ENCODE peak calls at places on chromosomes 16 and 17, in four cellular contexts. L is MM.1S, Z is WTC11, I is A549. K is an unnamed sample.

GRCh38 chr17:2295575-2295974 is 8.0 kb downstream of the SMG6 start:
- DNase-seq in L (no peak), Z (no peak), I (no peak), K (no peak)

GRCh38 chr17:39923836-39924690 is 3.3 kb downstream of the ORMDL3 start:
- DNase-seq in Z (peak; percentile 27), I (no peak), L (no peak), K (no peak)

GRCh38 chr16:28295213-28295612 is 2.9 kb downstream of the SBK1 start:
- DNase-seq in I (no peak), Z (no peak), L (no peak), K (no peak)

GRCh38 chr17:64974750-64975317 is 55.6 kb upstream of the LRRC37A3 start:
- DNase-seq in L (no peak), Z (no peak), I (no peak), K (no peak)

GRCh38 chr17:18994626-18995025 is 9.9 kb downstream of the FAM83G start:
- DNase-seq in I (no peak), L (no peak), Z (no peak), K (no peak)

GRCh38 chr17:4896332-4897197 is 2.8 kb upstream of the C17orf107 start:
- DNase-seq in L (no peak), Z (no peak), I (no peak), K (peak; percentile 11)

GRCh38 chr16:278863-279366 is 1.5 kb upstream of the ARHGDIG start:
- DNase-seq in L (no peak), Z (no peak), I (peak; percentile 80), K (no peak)

GRCh38 chr17:18026408-18026776 is 12.6 kb downstream of the ATPAF2 start:
- DNase-seq in Z (no peak), I (no peak), L (no peak), K (no peak)

GRCh38 chr17:2694381-2695242 is 17.0 kb downstream of the CLUH start:
- DNase-seq in I (no peak), L (no peak), Z (peak; percentile 7), K (no peak)

GRCh38 chr17:63435681-63436522 is 10.2 kb downstream of the CYB561 start:
- DNase-seq in Z (peak; percentile 69), L (no peak), I (no peak), K (no peak)

GRCh38 chr17:38587956-38588771 is 17.6 kb downstream of the SRCIN1 start:
- DNase-seq in Z (no peak), I (no peak), L (no peak), K (no peak)

GRCh38 chr17:28119560-28119959 is 77.1 kb downstream of the NLK start:
- DNase-seq in I (no peak), L (no peak), Z (no peak), K (no peak)

GRCh38 chr17:3571043-3571900 is 13.7 kb upstream of the TRPV3 start:
- DNase-seq in I (no peak), L (no peak), Z (no peak), K (no peak)

GRCh38 chr16:76906552-76906951 is 284.4 kb upstream of the MON1B start:
- DNase-seq in Z (no peak), I (no peak), L (no peak), K (no peak)

GRCh38 chr17:73474370-73474988 is 162.7 kb upstream of the CDC42EP4 start:
- DNase-seq in I (peak; percentile 60), Z (no peak), L (no peak), K (no peak)

GRCh38 chr17:13931752-13932477 is 137.4 kb upstream of the COX10 start:
- DNase-seq in Z (peak; percentile 21), L (no peak), I (no peak), K (no peak)

GRCh38 chr17:19726615-19727376 is 10.4 kb upstream of the SLC47A2 start:
- DNase-seq in Z (no peak), L (no peak), I (no peak), K (no peak)

GRCh38 chr17:17021194-17021863 is 20.9 kb upstream of the MPRIP start:
- DNase-seq in I (peak; percentile 96), Z (no peak), L (no peak), K (no peak)

GRCh38 chr17:979211-979538 is 401 bp downstream of the NXN start:
- DNase-seq in I (no peak), L (no peak), Z (no peak), K (no peak)

GRCh38 chr16:66325977-66326376 is 40.5 kb upstream of the CDH5 start:
- DNase-seq in Z (no peak), I (no peak), L (no peak), K (no peak)

GRCh38 chr16:66326995-66327513 is 39.4 kb upstream of the CDH5 start:
- DNase-seq in L (no peak), I (no peak), Z (no peak), K (no peak)

GRCh38 chr16:66322174-66322573 is 44.3 kb upstream of the CDH5 start:
- DNase-seq in Z (no peak), L (no peak), I (no peak), K (no peak)

GRCh38 chr16:66328282-66328681 is 38.2 kb upstream of the CDH5 start:
- DNase-seq in L (no peak), I (no peak), Z (no peak), K (no peak)

DNA sequence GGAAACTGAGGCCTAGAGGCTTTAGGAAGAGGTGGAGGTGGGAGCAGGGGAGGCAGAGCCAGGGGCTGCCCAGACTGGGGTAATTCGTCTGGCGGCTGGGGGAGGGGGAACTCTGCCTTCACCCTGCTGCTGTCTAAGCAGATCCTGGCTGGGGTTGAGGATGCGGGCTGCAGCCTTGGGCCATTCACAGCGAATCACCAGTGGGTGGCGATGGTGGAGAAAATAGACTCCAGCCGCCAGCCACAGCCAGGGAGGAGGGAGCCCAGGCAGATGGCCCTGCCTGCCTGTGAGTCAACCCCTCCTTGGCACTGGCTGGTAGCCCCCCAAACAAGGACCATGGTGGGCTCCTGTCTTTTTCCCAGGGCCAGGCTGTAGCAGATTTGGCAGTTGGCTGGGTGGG is 41.7 kb upstream of the CDH5 start:
- DNase-seq in I (peak; percentile 48), L (no peak), Z (peak; percentile 74), K (no peak)
- TF ChIP-seq CTCF in I (peak; percentile 14), L (no peak), Z (no peak), K (peak; percentile 1)

DNA sequence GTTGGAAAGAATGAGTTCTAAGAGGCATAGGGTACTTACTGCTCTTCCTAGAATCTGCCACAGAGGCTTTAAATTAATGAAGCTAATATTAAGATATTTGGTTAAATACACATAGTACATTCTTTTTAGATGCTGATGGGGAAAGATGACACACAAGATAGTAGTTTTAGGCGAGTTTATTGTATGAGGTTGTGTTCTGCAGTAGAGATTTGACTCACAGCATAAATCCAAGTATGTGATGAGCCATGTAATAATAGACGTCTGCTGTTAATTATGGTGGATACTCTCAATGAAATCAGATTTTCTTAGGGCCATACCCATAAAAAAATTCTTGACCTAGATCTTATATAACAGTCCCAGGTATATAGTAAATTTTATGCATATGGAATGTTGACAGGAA is 8.0 kb downstream of the TNRC6C start:
- DNase-seq in Z (no peak), I (no peak), L (no peak), K (no peak)
- TF ChIP-seq CTCF in Z (no peak), I (no peak), L (no peak), K (no peak)

GRCh38 chr17:80474231-80474932 is 2.0 kb downstream of the NPTX1 start:
- DNase-seq in I (peak; percentile 85), Z (no peak), L (no peak), K (no peak)
- TF ChIP-seq CTCF in I (peak; percentile 48), Z (no peak), L (no peak), K (peak; percentile 44)

DNA sequence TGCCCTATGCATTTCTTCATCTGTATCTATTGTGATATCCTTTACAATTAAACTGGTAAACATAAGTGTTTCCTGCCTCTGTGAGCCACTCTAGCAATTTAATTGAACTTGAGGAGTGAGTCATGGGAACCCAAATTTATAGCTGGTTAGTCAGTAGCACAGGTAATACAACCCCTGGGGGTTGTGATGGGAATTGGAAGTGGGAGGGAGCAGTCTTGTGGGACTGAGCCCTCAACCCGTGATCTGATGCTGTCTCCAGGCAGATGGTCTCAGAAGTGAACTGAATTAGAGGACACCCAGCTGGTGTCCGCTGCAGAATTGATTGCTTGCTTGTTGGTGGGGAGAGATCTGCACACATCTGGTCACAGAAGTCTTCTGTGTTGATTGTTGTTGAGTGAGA is 7.7 kb upstream of the ST6GALNAC2 start:
- DNase-seq in L (no peak), Z (no peak), I (no peak), K (no peak)
- TF ChIP-seq CTCF in L (no peak), Z (no peak), I (no peak), K (no peak)

GRCh38 chr17:42553161-42553818 is 567 bp downstream of the HSD17B1 start:
- DNase-seq in Z (peak; percentile 58), I (peak; percentile 59), L (no peak), K (no peak)

GRCh38 chr17:42548993-42549755 is 3.5 kb upstream of the HSD17B1 start:
- DNase-seq in L (no peak), I (no peak), Z (no peak), K (no peak)

GRCh38 chr17:42555122-42555622 is 2.4 kb downstream of the HSD17B1 start:
- DNase-seq in Z (no peak), L (no peak), I (no peak), K (no peak)

GRCh38 chr17:42554250-42555121 is 1.8 kb downstream of the HSD17B1 start:
- DNase-seq in I (peak; percentile 82), Z (peak; percentile 93), L (peak; percentile 79), K (peak; percentile 90)

DNA sequence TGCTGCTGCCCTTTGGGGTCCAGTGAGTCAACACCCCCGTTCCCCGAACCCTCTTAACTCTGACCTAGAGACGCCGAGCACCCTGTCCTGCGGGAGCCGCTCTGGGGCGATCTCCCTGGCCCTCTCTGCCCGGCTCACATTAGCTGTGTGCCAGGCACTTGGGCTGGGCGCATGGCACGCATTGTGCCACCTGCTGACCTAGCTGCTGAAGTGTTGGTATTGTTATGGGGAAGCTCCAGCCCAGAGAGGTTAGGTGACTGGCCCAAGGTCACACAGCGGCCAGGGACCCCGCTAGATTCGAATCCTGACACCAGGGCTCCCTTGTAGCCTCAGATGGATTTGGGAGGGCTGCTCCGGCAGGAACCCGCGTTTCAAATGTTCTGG is 1.1 kb downstream of the HSD17B1 start:
- DNase-seq in L (no peak), I (no peak), Z (no peak), K (no peak)
- TF ChIP-seq CTCF in L (no peak), I (no peak), Z (no peak), K (no peak)

GRCh38 chr16:11051430-11052079 is 107.2 kb downstream of the CLEC16A start:
- DNase-seq in I (no peak), Z (no peak), L (no peak), K (no peak)
- TF ChIP-seq CTCF in I (no peak), Z (no peak), L (no peak), K (no peak)